ENCODE peak calls at places on chromosomes 5 and 9, in seven cellular contexts. W is cardiac muscle cell; N is DMS53; E is smooth muscle cell of the brain vasculature; Z is activated naive CD4-positive, alpha-beta T cell treated with Interleukin-2 at 50 U/mL for 16 hours; M is endothelial cell of umbilical vein; I is amygdala. S is an unnamed sample.

GRCh38 chr5:72559866-72560766 is 52.9 kb upstream of the ZNF366 start:
- DNase-seq in W (peak), N (no peak), E (no peak), Z (no peak), M (peak), I (no peak), S (no peak)

GRCh38 chr5:167889276-167889675 is 402.2 kb upstream of the WWC1 start:
- DNase-seq in W (no peak), N (no peak), E (no peak), Z (no peak), M (no peak), I (no peak), S (no peak)

GRCh38 chr5:82222597-82223574 is 55.3 kb downstream of the RPS23 start:
- DNase-seq in W (peak), N (no peak), E (no peak), Z (no peak), M (no peak), I (no peak), S (no peak)

GRCh38 chr9:2559212-2560152 is 62.1 kb upstream of the VLDLR start:
- DNase-seq in W (peak), N (peak), E (peak), Z (no peak), M (no peak), I (peak), S (no peak)

GRCh38 chr9:4170231-4170630 is 129.6 kb downstream of the GLIS3 start:
- DNase-seq in W (no peak), N (no peak), E (no peak), Z (no peak), M (no peak), I (no peak), S (no peak)

GRCh38 chr9:23321049-23321448 is 505.0 kb downstream of the ELAVL2 start:
- DNase-seq in W (no peak), N (peak), E (no peak), Z (no peak), M (no peak), I (no peak), S (no peak)

GRCh38 chr9:89865357-89865756 is 260.5 kb downstream of the GADD45G start:
- DNase-seq in W (no peak), N (no peak), E (no peak), Z (no peak), M (no peak), I (no peak), S (no peak)

GRCh38 chr5:65832152-65832551 is 94.2 kb upstream of the ERBIN start:
- DNase-seq in W (no peak), N (no peak), E (no peak), Z (no peak), M (no peak), I (no peak), S (no peak)

GRCh38 chr5:66661149-66661548 is 65.0 kb downstream of the MAST4 start:
- DNase-seq in W (peak), N (no peak), E (no peak), Z (no peak), M (no peak), I (no peak), S (no peak)

GRCh38 chr5:176611435-176611834 is 1.5 kb upstream of the GPRIN1 start:
- DNase-seq in W (peak), N (peak), E (peak), Z (peak), M (peak), I (no peak), S (peak)

GRCh38 chr5:95959964-95960801 is 1.5 kb downstream of the ELL2 start:
- DNase-seq in W (peak), N (peak), E (no peak), Z (no peak), M (peak), I (no peak), S (peak)

GRCh38 chr5:92687793-92688467 is 893.1 kb downstream of the NR2F1-AS1 start:
- DNase-seq in W (peak), N (peak), E (peak), Z (no peak), M (peak), I (no peak), S (peak)

GRCh38 chr9:85404911-85405580 is 336.7 kb downstream of the AGTPBP1 start:
- DNase-seq in W (no peak), N (no peak), E (no peak), Z (no peak), M (no peak), I (no peak), S (no peak)

GRCh38 chr9:92294297-92294676 is 790 bp upstream of the IARS1 start:
- DNase-seq in W (peak), N (peak), E (no peak), Z (peak), M (peak), I (no peak), S (peak)

GRCh38 chr5:119355244-119355635 is 579 bp upstream of the TNFAIP8 start:
- DNase-seq in W (no peak), N (peak), E (no peak), Z (peak), M (no peak), I (no peak), S (no peak)

GRCh38 chr5:78655731-78656130 is 7.2 kb upstream of the LHFPL2 start:
- DNase-seq in W (no peak), N (no peak), E (no peak), Z (no peak), M (no peak), I (no peak), S (no peak)

GRCh38 chr9:13550519-13550918 is 271.0 kb upstream of the MPDZ start:
- DNase-seq in W (no peak), N (no peak), E (no peak), Z (no peak), M (no peak), I (no peak), S (no peak)

GRCh38 chr9:129620669-129621295 is at the start of gene C9orf50:
- DNase-seq in W (no peak), N (peak), E (no peak), Z (no peak), M (no peak), I (no peak), S (no peak)

GRCh38 chr5:175698401-175699115 is 40.7 kb downstream of the HRH2 start:
- DNase-seq in W (no peak), N (no peak), E (no peak), Z (no peak), M (no peak), I (no peak), S (no peak)

GRCh38 chr5:133497608-133498348 is 114.6 kb downstream of the FSTL4 start:
- DNase-seq in W (no peak), N (no peak), E (no peak), Z (no peak), M (no peak), I (no peak), S (no peak)

GRCh38 chr9:82020341-82020740 is 31.8 kb downstream of the SPATA31D1 start:
- DNase-seq in W (no peak), N (no peak), E (no peak), Z (no peak), M (no peak), I (no peak), S (no peak)

GRCh38 chr5:91390268-91390667 is 7.2 kb upstream of the ARRDC3 start:
- DNase-seq in W (no peak), N (no peak), E (no peak), Z (peak), M (no peak), I (no peak), S (no peak)

GRCh38 chr5:21919417-21920022 is 933.6 kb downstream of the CDH12 start:
- DNase-seq in W (peak), N (peak), E (no peak), Z (no peak), M (peak), I (no peak), S (peak)

GRCh38 chr5:167949435-167949834 is 342.0 kb upstream of the WWC1 start:
- DNase-seq in W (no peak), N (no peak), E (no peak), Z (no peak), M (no peak), I (no peak), S (no peak)

GRCh38 chr9:118829334-118829733 is 539.9 kb downstream of the BRINP1 start:
- DNase-seq in W (no peak), N (peak), E (no peak), Z (no peak), M (no peak), I (no peak), S (no peak)

GRCh38 chr5:161263186-161263585 is 283.3 kb downstream of the GABRB2 start:
- DNase-seq in W (no peak), N (no peak), E (no peak), Z (no peak), M (no peak), I (no peak), S (no peak)

GRCh38 chr5:141672856-141673813 is 8.9 kb downstream of the ARAP3 start:
- DNase-seq in W (no peak), N (no peak), E (no peak), Z (no peak), M (no peak), I (peak), S (no peak)

GRCh38 chr5:154352960-154353548 is 92.7 kb upstream of the SAP30L start:
- DNase-seq in W (no peak), N (no peak), E (no peak), Z (no peak), M (no peak), I (no peak), S (no peak)

GRCh38 chr5:81426347-81426746 is 32.4 kb upstream of the ACOT12 start:
- DNase-seq in W (no peak), N (no peak), E (no peak), Z (no peak), M (no peak), I (no peak), S (no peak)

GRCh38 chr5:10192309-10192708 is 57.4 kb downstream of the ATPSCKMT start:
- DNase-seq in W (peak), N (no peak), E (no peak), Z (no peak), M (no peak), I (no peak), S (no peak)

GRCh38 chr9:87119328-87119881 is 172.1 kb upstream of the GAS1 start:
- DNase-seq in W (peak), N (no peak), E (peak), Z (no peak), M (peak), I (no peak), S (no peak)

GRCh38 chr9:81522721-81523551 is 166.4 kb downstream of the TLE1 start:
- DNase-seq in W (peak), N (peak), E (no peak), Z (no peak), M (peak), I (no peak), S (peak)